ENCODE peak calls at places on chromosomes 16 and 17, in five cellular contexts. B is effector memory CD4-positive, alpha-beta T cell; O is frontal cortex; V is NCI-H774; M is T-helper 9 cell. A is an unnamed sample.

GRCh38 chr17:38508570-38508950 is 80.3 kb downstream of the ARHGAP23 start:
- DNase-seq in B (no peak), O (no peak), V (no peak), M (no peak), A (no peak)

GRCh38 chr16:50644730-50645129 is 36.4 kb downstream of the SNX20 start:
- DNase-seq in B (no peak), O (peak), V (no peak), M (no peak), A (peak)

GRCh38 chr17:44219126-44219635 is 294 bp downstream of the UBTF start:
- DNase-seq in B (peak), O (peak), V (peak), M (peak), A (peak)

GRCh38 chr16:25023541-25023940 is 8.4 kb upstream of the ARHGAP17 start:
- DNase-seq in B (no peak), O (no peak), V (no peak), M (no peak), A (no peak)

GRCh38 chr17:51260960-51261958 is 913 bp downstream of the UTP18 start:
- DNase-seq in B (peak), O (peak), V (peak), M (peak), A (no peak)

GRCh38 chr16:72876981-72877373 is 171.0 kb downstream of the ZFHX3 start:
- DNase-seq in B (no peak), O (no peak), V (no peak), M (no peak), A (no peak)

GRCh38 chr16:67199011-67199807 is at the start of gene ELMO3:
- DNase-seq in B (no peak), O (peak), V (peak), M (no peak), A (no peak)

GRCh38 chr17:21688293-21688949 is 3.9 kb upstream of the KCNJ18 start:
- DNase-seq in B (no peak), O (no peak), V (no peak), M (no peak), A (no peak)

GRCh38 chr16:1989209-1989825 is 453 bp upstream of the SYNGR3 start:
- DNase-seq in B (no peak), O (no peak), V (no peak), M (no peak), A (no peak)

GRCh38 chr17:43342601-43342905 is 56.2 kb upstream of the ARL4D start:
- DNase-seq in B (no peak), O (no peak), V (no peak), M (no peak), A (no peak)

GRCh38 chr16:54285414-54286066 is 1.0 kb downstream of the IRX3 start:
- DNase-seq in B (no peak), O (no peak), V (peak), M (no peak), A (no peak)

GRCh38 chr16:67200491-67200890 is 1.6 kb downstream of the ELMO3 start:
- DNase-seq in B (no peak), O (no peak), V (no peak), M (no peak), A (no peak)

GRCh38 chr17:49895812-49896211 is 47.9 kb upstream of the TAC4 start:
- DNase-seq in B (no peak), O (no peak), V (no peak), M (no peak), A (no peak)

GRCh38 chr17:50362661-50363060 is 10.3 kb downstream of the MRPL27 start:
- DNase-seq in B (no peak), O (no peak), V (no peak), M (no peak), A (no peak)

GRCh38 chr17:6559753-6560215 is 3.4 kb upstream of the PITPNM3 start:
- DNase-seq in B (no peak), O (no peak), V (no peak), M (no peak), A (no peak)

GRCh38 chr16:85567101-85567866 is 45.8 kb upstream of the GSE1 start:
- DNase-seq in B (no peak), O (no peak), V (no peak), M (no peak), A (no peak)

GRCh38 chr17:18267927-18268711 is 7.7 kb downstream of the MIEF2 start:
- DNase-seq in B (no peak), O (no peak), V (no peak), M (no peak), A (no peak)

GRCh38 chr17:32805029-32805976 is 71.6 kb downstream of the MYO1D start:
- DNase-seq in B (no peak), O (no peak), V (no peak), M (no peak), A (no peak)

GRCh38 chr16:30760577-30761426 is 1.1 kb downstream of the CFAP119 start:
- DNase-seq in B (no peak), O (no peak), V (no peak), M (no peak), A (no peak)

GRCh38 chr16:47888142-47888541 is 267.7 kb downstream of the ABCC12 start:
- DNase-seq in B (no peak), O (no peak), V (no peak), M (no peak), A (no peak)

GRCh38 chr17:17121162-17121561 is 78.9 kb downstream of the MPRIP start:
- DNase-seq in B (no peak), O (no peak), V (no peak), M (no peak), A (no peak)

GRCh38 chr17:32783602-32784001 is 93.3 kb downstream of the MYO1D start:
- DNase-seq in B (no peak), O (peak), V (peak), M (no peak), A (peak)

GRCh38 chr16:67528870-67529638 is 425 bp downstream of the RIPOR1 start:
- DNase-seq in B (no peak), O (no peak), V (no peak), M (no peak), A (no peak)

GRCh38 chr16:66553223-66553622 is 847 bp downstream of the CKLF start:
- DNase-seq in B (no peak), O (no peak), V (no peak), M (no peak), A (no peak)

GRCh38 chr16:77971306-77972131 is 50.8 kb upstream of the CLEC3A start:
- DNase-seq in B (peak), O (peak), V (peak), M (peak), A (peak)

GRCh38 chr16:57113042-57113453 is 20.7 kb downstream of the CPNE2 start:
- DNase-seq in B (no peak), O (no peak), V (no peak), M (no peak), A (no peak)

GRCh38 chr17:48247038-48247437 is 139.5 kb downstream of the SNX11 start:
- DNase-seq in B (no peak), O (no peak), V (no peak), M (no peak), A (no peak)

GRCh38 chr16:30996324-30996999 is 11.5 kb downstream of the HSD3B7 start:
- DNase-seq in B (no peak), O (no peak), V (no peak), M (no peak), A (no peak)

GRCh38 chr16:69321080-69321479 is 9.3 kb downstream of the PDF start:
- DNase-seq in B (no peak), O (no peak), V (no peak), M (no peak), A (no peak)

GRCh38 chr16:68370221-68370920 is 59.6 kb downstream of the PRMT7 start:
- DNase-seq in B (no peak), O (no peak), V (no peak), M (no peak), A (peak)

GRCh38 chr17:49513044-49513395 is 17.9 kb downstream of the NGFR start:
- DNase-seq in B (no peak), O (no peak), V (no peak), M (no peak), A (no peak)

GRCh38 chr17:30290696-30291570 is 811 bp downstream of the BLMH start:
- DNase-seq in B (no peak), O (no peak), V (peak), M (peak), A (peak)

GRCh38 chr16:85612191-85612800 is 826 bp upstream of the GSE1 start:
- DNase-seq in B (peak), O (peak), V (no peak), M (peak), A (peak)

GRCh38 chr17:63699638-63700527 is at the start of gene LIMD2:
- DNase-seq in B (peak), O (peak), V (peak), M (peak), A (peak)

GRCh38 chr17:77535435-77535834 is 394.7 kb downstream of the SEC14L1 start:
- DNase-seq in B (no peak), O (no peak), V (no peak), M (no peak), A (no peak)

GRCh38 chr17:73750975-73751374 is 106.7 kb upstream of the SDK2 start:
- DNase-seq in B (no peak), O (no peak), V (no peak), M (no peak), A (no peak)

GRCh38 chr17:56596741-56597494 is 3.4 kb downstream of the NOG start:
- DNase-seq in B (no peak), O (no peak), V (no peak), M (no peak), A (no peak)

GRCh38 chr16:14427371-14427948 is 202.6 kb downstream of the PARN start:
- DNase-seq in B (no peak), O (no peak), V (no peak), M (no peak), A (no peak)

A was measured in CD4-positive, alpha-beta memory T cell.